ENCODE peak calls at places on chromosomes 16 and 17, in four cellular contexts. L, K, R and O are unnamed samples.
A peak's percentile ranks its signal among the peaks of the same experiment; 100 is the strongest.

GRCh38 chr17:13792314-13792713 is 190.6 kb upstream of the HS3ST3A1 start:
- DNase-seq in K (peak; percentile 32), L (no peak), R (no peak), O (no peak)

GRCh38 chr17:8125196-8125946 is 1.5 kb upstream of the HES7 start:
- DNase-seq in L (peak; percentile 83), K (peak; percentile 69), R (peak; percentile 78), O (peak; percentile 86)

GRCh38 chr16:82031116-82032084 is 3.7 kb upstream of the HSD17B2 start:
- DNase-seq in R (no peak), K (peak; percentile 68), L (no peak), O (peak; percentile 46)

GRCh38 chr16:1784977-1785845 is 2.5 kb downstream of the NUBP2 start:
- DNase-seq in K (no peak), L (peak; percentile 45), R (no peak), O (no peak)

GRCh38 chr16:67419502-67419901 is 3.2 kb upstream of the ZDHHC1 start:
- DNase-seq in L (no peak), K (no peak), R (no peak), O (no peak)

GRCh38 chr16:81143921-81144471 is 47.8 kb upstream of the GCSH start:
- DNase-seq in K (no peak), R (no peak), L (no peak), O (no peak)

GRCh38 chr17:74871329-74872076 is 1.3 kb downstream of the FDXR start:
- DNase-seq in R (no peak), L (no peak), K (no peak), O (no peak)

GRCh38 chr16:65410801-65411200 is 288.9 kb upstream of the CDH11 start:
- DNase-seq in R (no peak), K (no peak), L (no peak), O (no peak)

GRCh38 chr16:1082952-1083675 is 10.6 kb downstream of the SSTR5 start:
- DNase-seq in K (no peak), R (no peak), L (no peak), O (no peak)

GRCh38 chr17:48351916-48352332 is 78.1 kb downstream of the SKAP1 start:
- DNase-seq in K (peak; percentile 62), R (no peak), L (no peak), O (peak; percentile 13)

GRCh38 chr16:81863630-81864352 is 84.7 kb downstream of the PLCG2 start:
- DNase-seq in K (no peak), R (peak; percentile 31), L (no peak), O (peak; percentile 70)

GRCh38 chr17:10094806-10095205 is 103.6 kb downstream of the GAS7 start:
- DNase-seq in R (no peak), L (no peak), K (no peak), O (no peak)

GRCh38 chr17:77210946-77211541 is 70.3 kb downstream of the SEC14L1 start:
- DNase-seq in K (no peak), L (no peak), R (no peak), O (no peak)

GRCh38 chr17:66228887-66229782 is at the start of gene APOH:
- DNase-seq in R (no peak), L (no peak), K (no peak), O (no peak)

GRCh38 chr17:42025191-42025579 is 5.3 kb downstream of the NKIRAS2 start:
- DNase-seq in K (no peak), R (no peak), L (no peak), O (no peak)

GRCh38 chr17:57085448-57086068 is 512 bp downstream of the AKAP1 start:
- DNase-seq in R (peak; percentile 77), L (peak; percentile 83), K (peak; percentile 38), O (peak; percentile 82)

DNA sequence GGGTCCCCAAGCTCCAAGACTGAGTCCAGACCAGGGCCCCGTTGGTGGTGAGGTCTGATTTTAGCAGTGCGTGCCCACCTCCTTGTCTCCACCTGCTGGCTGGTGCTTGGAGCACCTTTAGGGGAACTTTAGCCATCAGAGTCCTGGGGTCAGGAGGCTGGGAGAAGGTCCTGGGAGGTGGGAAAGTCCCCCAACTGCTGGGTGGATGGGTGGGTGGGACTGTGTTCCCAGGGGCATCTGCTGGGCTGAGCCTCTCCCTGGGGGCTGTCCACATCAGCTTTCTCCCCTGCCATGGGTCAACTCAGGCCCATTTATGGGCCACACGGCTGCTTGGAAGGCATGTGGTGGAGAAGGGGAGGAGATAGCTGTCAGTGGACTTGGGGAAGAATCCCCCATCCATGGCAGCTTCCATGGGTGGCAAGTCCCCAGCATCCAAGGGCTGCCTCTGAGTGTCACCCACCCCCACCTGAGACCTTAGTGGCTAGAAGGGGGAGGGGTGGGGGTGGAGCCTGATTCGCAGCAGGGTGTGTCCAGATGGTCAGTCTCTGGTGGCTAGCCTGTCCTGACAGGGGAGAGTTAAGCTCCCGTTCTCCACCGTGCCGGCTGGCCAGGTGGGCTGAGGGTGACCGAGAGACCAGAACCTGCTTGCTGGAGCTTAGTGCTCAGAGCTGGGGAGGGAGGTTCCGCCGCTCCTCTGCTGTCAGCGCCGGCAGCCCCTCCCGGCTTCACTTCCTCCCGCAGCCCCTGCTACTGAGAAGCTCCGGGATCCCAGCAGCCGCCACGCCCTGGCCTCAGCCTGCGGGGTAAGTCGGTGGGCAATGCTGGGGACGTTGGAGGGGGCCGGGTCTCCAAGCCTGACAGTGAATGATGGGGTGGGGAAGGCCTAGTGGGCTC is at the start of gene TRPV2:
- DNase-seq in R (peak; percentile 67), L (peak; percentile 56), K (no peak), O (peak; percentile 70)
- TF ChIP-seq CTCF in R (peak; percentile 94), L (peak; percentile 39), K (peak; percentile 17), O (peak; percentile 83)

GRCh38 chr17:68576811-68577551 is 24.2 kb downstream of the FAM20A start:
- DNase-seq in K (peak; percentile 88), L (peak; percentile 73), R (no peak), O (no peak)
- TF ChIP-seq CTCF in K (peak; percentile 37), L (no peak), R (no peak), O (no peak)

GRCh38 chr17:64356304-64356686 is 34.4 kb downstream of the PECAM1 start:
- DNase-seq in K (peak; percentile 33), L (no peak), R (no peak), O (no peak)

GRCh38 chr17:64354824-64355535 is 35.7 kb downstream of the PECAM1 start:
- DNase-seq in K (peak; percentile 91), L (no peak), R (no peak), O (no peak)

GRCh38 chr17:64355536-64356303 is 34.9 kb downstream of the PECAM1 start:
- DNase-seq in K (peak; percentile 64), R (no peak), L (no peak), O (no peak)

GRCh38 chr17:64358261-64358788 is 32.3 kb downstream of the PECAM1 start:
- DNase-seq in R (no peak), K (peak; percentile 51), L (no peak), O (no peak)

GRCh38 chr17:64357191-64357981 is 33.3 kb downstream of the PECAM1 start:
- DNase-seq in R (no peak), K (peak; percentile 99), L (peak; percentile 83), O (no peak)
- TF ChIP-seq CTCF in R (no peak), K (peak; percentile 24), L (no peak), O (no peak)

GRCh38 chr16:23895052-23895451 is 59.3 kb downstream of the PRKCB start:
- DNase-seq in K (no peak), R (no peak), L (no peak), O (no peak)

GRCh38 chr16:23889189-23889588 is 53.4 kb downstream of the PRKCB start:
- DNase-seq in L (no peak), K (no peak), R (no peak), O (no peak)

GRCh38 chr16:23896832-23897821 is 61.3 kb downstream of the PRKCB start:
- DNase-seq in R (no peak), K (no peak), L (no peak), O (no peak)

GRCh38 chr16:23898682-23899430 is 63.1 kb downstream of the PRKCB start:
- DNase-seq in R (no peak), K (no peak), L (no peak), O (no peak)

GRCh38 chr16:23893976-23894375 is 58.2 kb downstream of the PRKCB start:
- DNase-seq in K (no peak), R (no peak), L (no peak), O (no peak)
- TF ChIP-seq CTCF in K (no peak), R (no peak), L (no peak), O (no peak)

DNA sequence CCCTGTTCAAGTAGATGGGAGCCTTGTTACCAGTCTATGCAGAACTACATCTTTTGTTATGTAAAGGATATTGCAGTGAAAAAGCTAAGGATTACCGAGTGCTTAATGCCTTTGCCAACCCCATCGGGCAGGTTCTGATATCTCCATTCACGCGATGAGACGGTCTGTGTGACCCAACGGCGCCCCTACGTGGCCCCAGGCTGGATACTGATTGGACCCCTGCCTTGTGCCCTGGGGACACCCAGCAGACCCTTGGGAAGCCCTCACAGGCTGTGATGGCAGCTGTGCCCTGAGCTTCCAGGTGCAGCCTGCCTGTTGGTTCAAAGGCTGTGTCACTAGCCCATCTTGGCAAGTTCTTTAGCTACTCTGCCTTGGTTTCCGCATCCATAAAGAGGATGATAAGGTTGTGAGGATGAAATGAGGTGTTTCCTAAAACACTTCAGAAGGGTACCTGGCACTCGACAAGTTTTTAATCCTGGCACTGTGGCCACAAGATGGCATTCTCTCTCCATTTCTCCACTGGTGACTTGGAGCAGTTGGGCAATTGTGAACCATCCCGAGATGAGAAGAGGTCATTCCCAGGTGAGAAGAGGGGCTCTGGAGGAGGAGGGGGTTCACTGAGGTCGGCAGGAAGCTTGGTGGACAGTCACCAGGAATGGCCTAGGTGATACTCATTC is 33.6 kb downstream of the HAPSTR1 start:
- DNase-seq in K (no peak), R (no peak), L (no peak), O (no peak)
- TF ChIP-seq CTCF in K (no peak), R (no peak), L (no peak), O (no peak)

GRCh38 chr17:6713918-6714271 is 726 bp upstream of the SLC13A5 start:
- DNase-seq in K (no peak), R (no peak), L (no peak), O (no peak)

GRCh38 chr17:6712058-6712853 is 913 bp downstream of the SLC13A5 start:
- DNase-seq in L (no peak), K (peak; percentile 21), R (no peak), O (no peak)

GRCh38 chr17:6712854-6713129 is 377 bp downstream of the SLC13A5 start:
- DNase-seq in R (no peak), K (no peak), L (no peak), O (no peak)

GRCh38 chr17:6714315-6714874 is 1.2 kb upstream of the SLC13A5 start:
- DNase-seq in K (no peak), L (no peak), R (no peak), O (no peak)

GRCh38 chr17:6713130-6713917 is at the start of gene SLC13A5:
- DNase-seq in K (peak; percentile 16), R (no peak), L (no peak), O (peak; percentile 62)
- TF ChIP-seq CTCF in K (peak; percentile 52), R (peak; percentile 16), L (peak; percentile 23), O (no peak)